ENCODE peak calls at places on chromosomes 11 and 22, in five cellular contexts. Y is HCT116, J is GM23338, G is MM.1S, A is OCI-LY7. O is an unnamed sample. For H3K4me1, the result is how much of the 10 kb centered on the place peaks cover.

GRCh38 chr22:22728382-22728781 is 84.0 kb downstream of the GGTLC2 start:
- DNase-seq in Y (no peak), J (no peak), G (no peak), A (no peak), O (no peak)

GRCh38 chr22:49517211-49517610 is 310.5 kb downstream of the BRD1 start:
- DNase-seq in Y (no peak), J (no peak), G (no peak), A (no peak), O (no peak)

GRCh38 chr11:5807580-5807979 is 1.1 kb upstream of the OR52N2 start:
- DNase-seq in Y (no peak), J (peak), G (no peak), A (no peak), O (no peak)

GRCh38 chr11:82676483-82677094 is 57.1 kb downstream of the FAM181B start:
- DNase-seq in Y (no peak), J (peak), G (no peak), A (peak), O (peak)

GRCh38 chr11:116311141-116311540 is 461.6 kb downstream of the BUD13 start:
- DNase-seq in Y (no peak), J (no peak), G (no peak), A (no peak), O (no peak)

GRCh38 chr11:114525682-114526081 is 34.0 kb downstream of the NXPE1 start:
- DNase-seq in Y (no peak), J (no peak), G (no peak), A (no peak), O (no peak)

GRCh38 chr11:26960265-26960664 is 33.6 kb upstream of the FIBIN start:
- DNase-seq in Y (no peak), J (no peak), G (no peak), A (no peak), O (peak)

GRCh38 chr22:26586556-26587325 is 3.2 kb downstream of the TPST2 start:
- DNase-seq in Y (no peak), J (no peak), G (peak), A (no peak), O (no peak)

GRCh38 chr22:20084547-20085413 is 4.7 kb downstream of the DGCR8 start:
- DNase-seq in Y (no peak), J (peak), G (no peak), A (peak), O (peak)

GRCh38 chr11:3861698-3862097 is 6.2 kb downstream of the STIM1 start:
- DNase-seq in Y (no peak), J (peak), G (no peak), A (no peak), O (no peak)
- H3K4me1 ChIP-seq in Y (under half), J (under half), G (half or more), A (half or more), O (under half)

DNA sequence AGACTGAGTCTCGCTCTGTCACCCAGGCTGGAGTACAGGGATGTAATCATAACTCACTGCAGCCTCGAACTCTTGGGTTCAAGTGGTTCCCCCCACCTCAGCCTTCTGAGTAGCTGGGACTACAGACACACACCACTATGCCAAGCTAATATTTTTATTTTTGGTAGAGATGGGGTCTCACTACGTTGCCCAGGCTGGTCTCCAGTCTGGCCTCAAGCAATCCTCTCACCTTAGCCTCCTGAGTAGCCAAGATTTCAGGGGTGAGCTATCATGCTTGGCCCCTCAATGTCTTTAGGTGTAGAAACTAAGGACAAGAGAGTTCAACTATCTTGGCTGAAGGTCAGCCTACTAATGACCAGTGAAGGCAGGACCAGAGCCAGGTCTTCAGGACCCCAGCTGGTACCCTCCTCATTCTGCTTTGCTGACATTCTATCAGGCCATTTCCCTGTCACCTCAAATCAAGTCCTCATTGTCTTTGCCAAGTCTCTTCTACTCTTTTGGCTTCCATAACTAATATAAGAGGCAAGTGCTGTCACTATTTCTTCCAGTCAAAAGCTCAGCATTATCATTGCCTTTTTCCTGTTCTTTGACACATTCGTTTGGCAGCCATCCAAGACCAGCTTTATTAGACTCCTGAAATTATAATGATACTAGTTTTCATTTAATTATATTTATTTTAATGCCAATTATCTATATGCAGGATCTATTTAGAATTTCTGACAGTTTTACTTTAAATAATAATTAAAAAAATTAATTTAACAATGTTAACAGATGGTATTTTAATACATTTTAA is 264.2 kb upstream of the PITPNB start:
- DNase-seq in Y (no peak), J (no peak), G (no peak), A (no peak), O (peak)
- TF ChIP-seq EZH2phosphoT487 in Y (no peak), J (no peak), G (no peak), A (no peak), O (no peak)

GRCh38 chr11:37496196-37496595 is 898.2 kb upstream of the RAG2 start:
- DNase-seq in Y (no peak), J (no peak), G (no peak), A (no peak), O (no peak)

GRCh38 chr11:37504066-37504611 is 906.1 kb upstream of the RAG2 start:
- DNase-seq in Y (no peak), J (peak), G (peak), A (no peak), O (peak)

GRCh38 chr11:37502202-37502601 is 904.2 kb upstream of the RAG2 start:
- DNase-seq in Y (no peak), J (no peak), G (peak), A (no peak), O (no peak)

GRCh38 chr11:37503411-37504065 is 905.5 kb upstream of the RAG2 start:
- DNase-seq in Y (no peak), J (no peak), G (peak), A (no peak), O (no peak)

GRCh38 chr11:37500425-37500824 is 902.4 kb upstream of the RAG2 start:
- DNase-seq in Y (no peak), J (no peak), G (no peak), A (no peak), O (no peak)
- H2AFZ ChIP-seq in Y (no peak), J (no peak), G (no peak), A (no peak), O (no peak)

DNA sequence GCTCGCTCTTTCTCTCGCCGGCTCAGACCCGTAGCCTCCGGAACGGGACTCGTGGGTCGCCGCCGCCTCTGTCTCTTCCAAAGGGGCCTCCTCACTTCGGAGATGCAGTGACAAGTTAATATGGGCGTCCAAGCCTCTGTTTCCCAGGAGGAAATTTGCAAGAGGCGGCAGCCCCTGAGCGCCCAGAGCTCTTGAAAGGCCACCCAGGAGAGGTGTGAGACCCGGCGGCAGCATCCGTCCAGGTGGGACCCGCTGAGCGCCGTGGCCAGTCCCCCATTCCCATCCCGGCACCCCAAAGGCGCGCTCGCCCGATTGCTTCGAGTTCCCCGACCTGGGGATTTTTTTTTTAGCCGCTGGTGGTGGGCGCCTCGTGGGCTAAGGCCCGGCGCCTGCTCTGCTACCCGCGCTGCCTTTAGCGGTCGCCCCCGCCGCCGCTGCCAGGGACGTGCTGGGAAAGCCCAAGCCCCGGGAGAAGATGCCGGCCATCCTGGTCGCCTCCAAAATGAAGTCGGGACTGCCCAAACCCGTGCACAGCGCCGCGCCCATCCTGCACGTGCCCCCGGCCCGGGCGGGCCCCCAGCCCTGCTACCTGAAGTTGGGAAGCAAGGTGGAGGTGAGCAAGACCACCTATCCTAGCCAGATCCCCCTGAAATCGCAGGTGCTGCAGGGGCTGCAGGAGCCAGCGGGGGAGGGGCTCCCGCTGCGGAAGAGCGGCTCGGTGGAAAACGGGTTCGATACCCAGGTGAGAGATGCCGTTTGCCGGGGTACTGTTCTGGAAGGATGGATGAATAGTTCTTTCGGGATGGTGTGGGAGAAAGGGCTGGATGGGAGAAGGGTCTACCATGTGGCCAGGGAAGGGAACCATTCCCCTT is 820 bp downstream of the NAV2 start:
- DNase-seq in Y (no peak), J (peak), G (no peak), A (no peak), O (peak)
- H3K4me1 ChIP-seq in Y (under half), J (under half), G (under half), A (under half), O (under half)

DNA sequence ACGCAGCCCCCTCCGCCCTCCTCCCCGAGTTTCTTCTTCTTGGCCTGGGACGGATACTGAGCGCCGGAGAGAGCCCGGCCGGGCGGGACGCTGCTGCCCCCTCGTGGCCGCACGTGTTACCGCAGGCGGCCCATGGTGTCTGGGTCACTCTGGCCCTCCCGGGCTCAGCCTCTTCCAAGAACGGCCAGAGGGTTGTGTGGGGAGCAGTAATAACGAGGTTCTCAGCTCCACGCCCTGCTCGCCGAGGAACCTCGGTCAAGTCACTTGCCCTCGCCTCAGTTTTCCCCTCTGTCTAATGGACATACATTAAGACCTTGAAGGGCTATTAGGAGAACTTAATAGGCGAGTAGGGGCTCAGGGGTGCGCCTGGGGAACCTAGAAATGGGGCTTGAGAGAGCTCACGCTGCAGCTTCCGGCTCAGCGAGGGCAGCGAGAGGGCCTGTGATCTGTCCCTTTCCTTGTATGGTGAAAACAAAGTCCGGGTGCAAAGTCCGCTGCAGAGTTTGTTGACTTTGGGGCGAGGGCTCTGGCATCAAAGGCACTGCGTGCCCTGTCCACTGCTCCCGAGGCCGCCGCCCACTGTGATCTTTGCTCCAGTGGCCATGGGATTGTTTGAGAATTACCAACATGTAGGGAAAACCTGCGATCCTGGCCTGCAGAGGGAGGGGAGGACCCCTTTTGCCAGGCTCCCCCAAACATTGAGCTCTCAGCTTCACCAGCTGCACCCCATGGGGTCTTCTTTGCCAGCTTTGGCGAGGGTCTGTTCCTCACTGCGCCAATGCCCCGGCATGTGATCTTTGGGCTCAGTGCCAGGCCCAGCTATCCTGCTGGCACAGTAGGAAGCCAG is 14.4 kb upstream of the LRP5 start:
- DNase-seq in Y (peak), J (peak), G (peak), A (peak), O (peak)
- TF ChIP-seq EZH2phosphoT487 in Y (no peak), J (no peak), G (no peak), A (no peak), O (no peak)

DNA sequence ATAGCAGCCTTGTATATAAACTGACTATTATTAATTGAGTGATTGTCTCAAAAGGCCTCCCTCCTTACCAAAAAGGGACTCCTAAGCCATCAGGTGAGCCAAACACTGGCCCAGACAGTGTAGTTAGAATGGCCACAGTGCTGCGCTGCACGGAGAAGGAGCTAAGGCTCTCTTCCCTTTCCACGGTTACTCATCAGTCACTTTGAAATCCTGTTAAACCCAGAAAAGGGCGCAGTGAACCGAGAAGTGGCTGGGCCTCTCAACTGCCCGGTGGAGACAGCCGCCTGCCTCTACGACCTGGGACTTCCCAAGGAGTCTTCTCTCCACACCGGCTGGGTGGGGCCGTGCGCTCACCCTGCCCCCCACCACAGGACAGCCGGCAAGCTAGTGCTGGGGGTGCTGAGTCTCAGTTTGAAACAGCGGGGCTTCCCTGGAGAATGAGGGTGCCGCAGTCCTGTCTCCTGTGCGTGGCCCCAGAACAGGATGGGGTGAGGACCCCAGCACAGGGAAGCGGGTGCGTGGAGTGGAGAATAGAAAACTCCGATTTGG is 1.3 kb downstream of the MYH9 start:
- DNase-seq in Y (no peak), J (no peak), G (peak), A (peak), O (peak)
- H2AFZ ChIP-seq in Y (no peak), J (no peak), G (no peak), A (no peak), O (no peak)

GRCh38 chr22:36334081-36334831 is 53.5 kb downstream of the MYH9 start:
- DNase-seq in Y (no peak), J (peak), G (no peak), A (peak), O (no peak)
- H3K4me1 ChIP-seq in Y (half or more), J (under half), G (half or more), A (half or more), O (half or more)